ENCODE peak calls at places on chromosomes 13 and 19, in nine cellular contexts. One of them, this sample, is unnamed.

GRCh38 chr13:114101325-114101821 is 31.1 kb downstream of the RASA3 start:
- DNase-seq in mucosa of descending colon: no peak
- DNase-seq in neural progenitor cell: no peak
- DNase-seq in sigmoid colon: peak
- DNase-seq in astrocyte of the cerebellum: no peak
- DNase-seq in HL-60: no peak
- DNase-seq in dorsolateral prefrontal cortex: no peak
- DNase-seq in heart right ventricle: peak
- DNase-seq in foreskin fibroblast: peak
- DNase-seq in this sample: no peak

GRCh38 chr13:91351123-91351522 is 3.6 kb downstream of the MIR17HG start:
- DNase-seq in mucosa of descending colon: no peak
- DNase-seq in HL-60: no peak
- DNase-seq in astrocyte of the cerebellum: no peak
- DNase-seq in dorsolateral prefrontal cortex: no peak
- DNase-seq in foreskin fibroblast: no peak
- DNase-seq in heart right ventricle: no peak
- DNase-seq in sigmoid colon: no peak
- DNase-seq in neural progenitor cell: no peak
- DNase-seq in this sample: no peak

GRCh38 chr13:84446972-84447700 is 564.9 kb upstream of the SLITRK1 start:
- DNase-seq in mucosa of descending colon: no peak
- DNase-seq in astrocyte of the cerebellum: no peak
- DNase-seq in foreskin fibroblast: peak
- DNase-seq in HL-60: no peak
- DNase-seq in dorsolateral prefrontal cortex: no peak
- DNase-seq in heart right ventricle: no peak
- DNase-seq in sigmoid colon: no peak
- DNase-seq in neural progenitor cell: no peak
- DNase-seq in this sample: no peak

GRCh38 chr13:78133511-78133910 is 214.9 kb upstream of the EDNRB start:
- DNase-seq in sigmoid colon: no peak
- DNase-seq in heart right ventricle: no peak
- DNase-seq in dorsolateral prefrontal cortex: no peak
- DNase-seq in HL-60: no peak
- DNase-seq in neural progenitor cell: no peak
- DNase-seq in astrocyte of the cerebellum: no peak
- DNase-seq in foreskin fibroblast: no peak
- DNase-seq in mucosa of descending colon: no peak
- DNase-seq in this sample: no peak

GRCh38 chr19:2341247-2341705 is 12.8 kb downstream of the SPPL2B start:
- DNase-seq in dorsolateral prefrontal cortex: no peak
- DNase-seq in foreskin fibroblast: no peak
- DNase-seq in HL-60: no peak
- DNase-seq in mucosa of descending colon: no peak
- DNase-seq in neural progenitor cell: no peak
- DNase-seq in sigmoid colon: no peak
- DNase-seq in astrocyte of the cerebellum: no peak
- DNase-seq in heart right ventricle: no peak
- DNase-seq in this sample: no peak

GRCh38 chr13:114082849-114083645 is 49.4 kb downstream of the RASA3 start:
- DNase-seq in astrocyte of the cerebellum: no peak
- DNase-seq in HL-60: no peak
- DNase-seq in sigmoid colon: no peak
- DNase-seq in neural progenitor cell: no peak
- DNase-seq in dorsolateral prefrontal cortex: no peak
- DNase-seq in heart right ventricle: no peak
- DNase-seq in foreskin fibroblast: no peak
- DNase-seq in mucosa of descending colon: no peak
- DNase-seq in this sample: no peak

GRCh38 chr13:98977568-98978270 is at the start of gene DOCK9:
- DNase-seq in HL-60: no peak
- DNase-seq in heart right ventricle: peak
- DNase-seq in foreskin fibroblast: peak
- DNase-seq in dorsolateral prefrontal cortex: peak
- DNase-seq in mucosa of descending colon: peak
- DNase-seq in neural progenitor cell: peak
- DNase-seq in sigmoid colon: peak
- DNase-seq in astrocyte of the cerebellum: peak
- DNase-seq in this sample: no peak

GRCh38 chr19:3112375-3113099 is 18.4 kb downstream of the GNA11 start:
- DNase-seq in dorsolateral prefrontal cortex: no peak
- DNase-seq in foreskin fibroblast: no peak
- DNase-seq in sigmoid colon: no peak
- DNase-seq in astrocyte of the cerebellum: no peak
- DNase-seq in HL-60: no peak
- DNase-seq in neural progenitor cell: no peak
- DNase-seq in heart right ventricle: peak
- DNase-seq in mucosa of descending colon: no peak
- DNase-seq in this sample: no peak

GRCh38 chr19:2796659-2797266 is 11.5 kb downstream of the THOP1 start:
- DNase-seq in HL-60: no peak
- DNase-seq in foreskin fibroblast: no peak
- DNase-seq in sigmoid colon: no peak
- DNase-seq in astrocyte of the cerebellum: no peak
- DNase-seq in mucosa of descending colon: no peak
- DNase-seq in neural progenitor cell: no peak
- DNase-seq in dorsolateral prefrontal cortex: no peak
- DNase-seq in heart right ventricle: peak
- DNase-seq in this sample: no peak

GRCh38 chr19:40521276-40521675 is 54.5 kb downstream of the SPTBN4 start:
- DNase-seq in HL-60: no peak
- DNase-seq in neural progenitor cell: no peak
- DNase-seq in dorsolateral prefrontal cortex: no peak
- DNase-seq in foreskin fibroblast: peak
- DNase-seq in mucosa of descending colon: no peak
- DNase-seq in heart right ventricle: no peak
- DNase-seq in astrocyte of the cerebellum: no peak
- DNase-seq in sigmoid colon: no peak
- DNase-seq in this sample: peak

GRCh38 chr13:21674271-21675009 is 3.6 kb downstream of the FGF9 start:
- DNase-seq in neural progenitor cell: peak
- DNase-seq in heart right ventricle: peak
- DNase-seq in dorsolateral prefrontal cortex: peak
- DNase-seq in mucosa of descending colon: peak
- DNase-seq in sigmoid colon: peak
- DNase-seq in HL-60: no peak
- DNase-seq in astrocyte of the cerebellum: no peak
- DNase-seq in foreskin fibroblast: peak
- DNase-seq in this sample: no peak

GRCh38 chr19:45391346-45391745 is 13.5 kb downstream of the PPP1R13L start:
- DNase-seq in HL-60: no peak
- DNase-seq in foreskin fibroblast: peak
- DNase-seq in heart right ventricle: no peak
- DNase-seq in neural progenitor cell: peak
- DNase-seq in dorsolateral prefrontal cortex: no peak
- DNase-seq in astrocyte of the cerebellum: no peak
- DNase-seq in mucosa of descending colon: no peak
- DNase-seq in sigmoid colon: no peak
- DNase-seq in this sample: no peak

GRCh38 chr13:113001251-113002140 is 32.5 kb downstream of the MCF2L start:
- DNase-seq in mucosa of descending colon: peak
- DNase-seq in heart right ventricle: no peak
- DNase-seq in astrocyte of the cerebellum: no peak
- DNase-seq in dorsolateral prefrontal cortex: peak
- DNase-seq in sigmoid colon: no peak
- DNase-seq in foreskin fibroblast: peak
- DNase-seq in HL-60: no peak
- DNase-seq in neural progenitor cell: peak
- DNase-seq in this sample: no peak

GRCh38 chr13:29906432-29907011 is 56.1 kb upstream of the UBL3 start:
- DNase-seq in foreskin fibroblast: no peak
- DNase-seq in dorsolateral prefrontal cortex: no peak
- DNase-seq in sigmoid colon: no peak
- DNase-seq in astrocyte of the cerebellum: no peak
- DNase-seq in HL-60: no peak
- DNase-seq in mucosa of descending colon: no peak
- DNase-seq in neural progenitor cell: no peak
- DNase-seq in heart right ventricle: no peak
- DNase-seq in this sample: no peak

GRCh38 chr13:32951580-32951979 is 64.6 kb upstream of the KL start:
- DNase-seq in dorsolateral prefrontal cortex: no peak
- DNase-seq in foreskin fibroblast: no peak
- DNase-seq in neural progenitor cell: no peak
- DNase-seq in sigmoid colon: no peak
- DNase-seq in HL-60: no peak
- DNase-seq in astrocyte of the cerebellum: no peak
- DNase-seq in heart right ventricle: no peak
- DNase-seq in mucosa of descending colon: no peak
- DNase-seq in this sample: no peak

GRCh38 chr19:56880592-56881190 is 40.2 kb upstream of the PEG3 start:
- DNase-seq in astrocyte of the cerebellum: no peak
- DNase-seq in neural progenitor cell: no peak
- DNase-seq in mucosa of descending colon: no peak
- DNase-seq in dorsolateral prefrontal cortex: no peak
- DNase-seq in HL-60: no peak
- DNase-seq in sigmoid colon: no peak
- DNase-seq in heart right ventricle: no peak
- DNase-seq in foreskin fibroblast: no peak
- DNase-seq in this sample: no peak

GRCh38 chr19:48487944-48488343 is 18.8 kb downstream of the CYTH2 start:
- DNase-seq in foreskin fibroblast: peak
- DNase-seq in dorsolateral prefrontal cortex: peak
- DNase-seq in astrocyte of the cerebellum: no peak
- DNase-seq in mucosa of descending colon: peak
- DNase-seq in HL-60: no peak
- DNase-seq in sigmoid colon: no peak
- DNase-seq in heart right ventricle: peak
- DNase-seq in neural progenitor cell: no peak
- DNase-seq in this sample: no peak
- H3K4me3 ChIP-seq in foreskin fibroblast: no peak
- H3K4me3 ChIP-seq in dorsolateral prefrontal cortex: no peak
- H3K4me3 ChIP-seq in astrocyte of the cerebellum: no peak
- H3K4me3 ChIP-seq in mucosa of descending colon: no peak
- H3K4me3 ChIP-seq in HL-60: no peak
- H3K4me3 ChIP-seq in sigmoid colon: no peak
- H3K4me3 ChIP-seq in heart right ventricle: no peak
- H3K4me3 ChIP-seq in neural progenitor cell: no peak
- H3K4me3 ChIP-seq in this sample: no peak

GRCh38 chr13:76888421-76888820 is 2.2 kb upstream of the KCTD12 start:
- DNase-seq in sigmoid colon: no peak
- DNase-seq in neural progenitor cell: no peak
- DNase-seq in astrocyte of the cerebellum: no peak
- DNase-seq in foreskin fibroblast: no peak
- DNase-seq in dorsolateral prefrontal cortex: no peak
- DNase-seq in mucosa of descending colon: no peak
- DNase-seq in HL-60: no peak
- DNase-seq in heart right ventricle: no peak
- DNase-seq in this sample: no peak

GRCh38 chr13:76886292-76887061 is at the start of gene KCTD12:
- DNase-seq in dorsolateral prefrontal cortex: peak
- DNase-seq in mucosa of descending colon: peak
- DNase-seq in astrocyte of the cerebellum: peak
- DNase-seq in neural progenitor cell: peak
- DNase-seq in sigmoid colon: peak
- DNase-seq in heart right ventricle: peak
- DNase-seq in foreskin fibroblast: peak
- DNase-seq in HL-60: no peak
- DNase-seq in this sample: peak

GRCh38 chr13:76885203-76886004 is 801 bp downstream of the KCTD12 start:
- DNase-seq in sigmoid colon: peak
- DNase-seq in mucosa of descending colon: peak
- DNase-seq in dorsolateral prefrontal cortex: peak
- DNase-seq in HL-60: no peak
- DNase-seq in foreskin fibroblast: peak
- DNase-seq in heart right ventricle: peak
- DNase-seq in neural progenitor cell: peak
- DNase-seq in astrocyte of the cerebellum: peak
- DNase-seq in this sample: no peak

GRCh38 chr13:76886005-76886291 is 257 bp downstream of the KCTD12 start:
- DNase-seq in astrocyte of the cerebellum: no peak
- DNase-seq in heart right ventricle: no peak
- DNase-seq in neural progenitor cell: no peak
- DNase-seq in dorsolateral prefrontal cortex: no peak
- DNase-seq in HL-60: no peak
- DNase-seq in foreskin fibroblast: no peak
- DNase-seq in mucosa of descending colon: no peak
- DNase-seq in sigmoid colon: no peak
- DNase-seq in this sample: no peak

DNA sequence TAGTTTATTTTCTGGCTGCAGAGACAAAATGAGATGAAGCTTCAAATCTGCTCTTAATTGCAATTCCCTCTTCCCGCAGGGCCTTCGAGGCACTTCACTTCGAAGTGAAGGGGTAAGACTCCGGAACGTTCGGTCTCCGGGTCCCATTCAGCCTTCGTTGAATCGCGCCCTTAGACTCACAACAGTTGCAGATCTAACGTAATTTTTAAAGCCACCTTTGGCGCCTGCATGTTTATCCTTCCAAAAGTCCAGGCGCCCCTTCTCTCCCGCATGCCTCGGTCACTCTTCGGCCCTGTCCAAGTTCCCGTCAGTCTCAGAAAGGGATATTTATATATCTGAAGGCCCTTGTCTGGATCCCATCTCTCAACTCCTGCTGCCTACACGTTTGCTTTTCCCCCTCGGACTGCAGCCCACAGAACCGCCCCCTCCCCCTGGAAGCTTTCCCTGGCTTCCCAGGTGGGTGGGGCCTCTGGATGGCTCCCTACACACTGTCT is 912 bp upstream of the KCTD12 start:
- DNase-seq in HL-60: no peak
- DNase-seq in neural progenitor cell: peak
- DNase-seq in heart right ventricle: peak
- DNase-seq in mucosa of descending colon: peak
- DNase-seq in dorsolateral prefrontal cortex: no peak
- DNase-seq in sigmoid colon: no peak
- DNase-seq in astrocyte of the cerebellum: no peak
- DNase-seq in foreskin fibroblast: no peak
- DNase-seq in this sample: no peak
- H3K4me3 ChIP-seq in HL-60: peak
- H3K4me3 ChIP-seq in neural progenitor cell: peak
- H3K4me3 ChIP-seq in heart right ventricle: peak
- H3K4me3 ChIP-seq in mucosa of descending colon: no peak
- H3K4me3 ChIP-seq in dorsolateral prefrontal cortex: peak
- H3K4me3 ChIP-seq in sigmoid colon: peak
- H3K4me3 ChIP-seq in astrocyte of the cerebellum: peak
- H3K4me3 ChIP-seq in foreskin fibroblast: peak
- H3K4me3 ChIP-seq in this sample: no peak

GRCh38 chr19:50387868-50388245 is 3.7 kb downstream of the POLD1 start:
- DNase-seq in sigmoid colon: no peak
- DNase-seq in HL-60: no peak
- DNase-seq in astrocyte of the cerebellum: no peak
- DNase-seq in mucosa of descending colon: no peak
- DNase-seq in dorsolateral prefrontal cortex: peak
- DNase-seq in heart right ventricle: no peak
- DNase-seq in foreskin fibroblast: no peak
- DNase-seq in neural progenitor cell: no peak
- DNase-seq in this sample: no peak
- H3K4me3 ChIP-seq in sigmoid colon: no peak
- H3K4me3 ChIP-seq in HL-60: no peak
- H3K4me3 ChIP-seq in astrocyte of the cerebellum: no peak
- H3K4me3 ChIP-seq in mucosa of descending colon: no peak
- H3K4me3 ChIP-seq in dorsolateral prefrontal cortex: peak
- H3K4me3 ChIP-seq in heart right ventricle: no peak
- H3K4me3 ChIP-seq in foreskin fibroblast: no peak
- H3K4me3 ChIP-seq in neural progenitor cell: no peak
- H3K4me3 ChIP-seq in this sample: no peak

DNA sequence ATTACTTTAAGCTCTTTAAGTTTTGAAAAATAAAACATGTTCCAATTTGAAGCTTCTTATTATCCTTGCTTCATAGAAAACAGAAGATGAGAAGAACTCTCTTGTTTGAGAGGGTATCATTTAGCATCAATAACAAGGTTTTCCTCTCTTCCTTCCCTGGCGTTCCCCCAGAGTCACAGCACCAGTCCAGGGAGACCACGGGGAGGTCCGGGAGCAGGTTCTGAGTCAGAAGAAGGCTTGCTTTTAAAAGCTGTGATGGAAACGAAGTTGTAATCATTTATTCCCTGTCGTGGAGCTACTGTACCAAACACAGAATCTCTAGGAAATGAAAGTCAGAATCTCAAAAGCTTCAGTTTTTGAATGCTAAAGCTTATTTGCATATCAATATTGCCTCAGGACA is 174.0 kb upstream of the LSM14A start:
- DNase-seq in heart right ventricle: no peak
- DNase-seq in sigmoid colon: no peak
- DNase-seq in dorsolateral prefrontal cortex: no peak
- DNase-seq in neural progenitor cell: no peak
- DNase-seq in HL-60: no peak
- DNase-seq in foreskin fibroblast: no peak
- DNase-seq in mucosa of descending colon: no peak
- DNase-seq in astrocyte of the cerebellum: no peak
- DNase-seq in this sample: no peak
- H3K4me3 ChIP-seq in heart right ventricle: no peak
- H3K4me3 ChIP-seq in sigmoid colon: no peak
- H3K4me3 ChIP-seq in dorsolateral prefrontal cortex: no peak
- H3K4me3 ChIP-seq in neural progenitor cell: no peak
- H3K4me3 ChIP-seq in HL-60: no peak
- H3K4me3 ChIP-seq in foreskin fibroblast: no peak
- H3K4me3 ChIP-seq in mucosa of descending colon: no peak
- H3K4me3 ChIP-seq in astrocyte of the cerebellum: no peak
- H3K4me3 ChIP-seq in this sample: no peak